ENCODE peak calls at places on chromosomes 1 and 21, in ten cellular contexts. One of them, this sample, is unnamed.

GRCh38 chr21:45505416-45506021 is 36.7 kb downstream of the SLC19A1 start:
- DNase-seq in CMK: no peak
- DNase-seq in H54: no peak
- DNase-seq in stimulated activated CD8-positive, alpha-beta memory T cell treated with anti-CD3 and anti-CD28 coated beads, Interleukin-2, amount 100 ng/mL, for 1 hour: no peak
- DNase-seq in amniotic stem cell: no peak
- DNase-seq in endothelial cell: no peak
- DNase-seq in midbrain: no peak
- DNase-seq in nephron progenitor cell: no peak
- DNase-seq in hippocampal formation: no peak
- DNase-seq in NCI-H1105: peak; percentile 22
- DNase-seq in this sample: peak; percentile 57

GRCh38 chr1:85475055-85475454 is 10.1 kb upstream of the DDAH1 start:
- DNase-seq in CMK: no peak
- DNase-seq in H54: no peak
- DNase-seq in stimulated activated CD8-positive, alpha-beta memory T cell treated with anti-CD3 and anti-CD28 coated beads, Interleukin-2, amount 100 ng/mL, for 1 hour: no peak
- DNase-seq in amniotic stem cell: no peak
- DNase-seq in endothelial cell: no peak
- DNase-seq in midbrain: no peak
- DNase-seq in nephron progenitor cell: no peak
- DNase-seq in hippocampal formation: no peak
- DNase-seq in NCI-H1105: no peak
- DNase-seq in this sample: no peak

GRCh38 chr1:32494196-32494595 is 29.3 kb downstream of the ZBTB8B start:
- DNase-seq in CMK: no peak
- DNase-seq in H54: no peak
- DNase-seq in stimulated activated CD8-positive, alpha-beta memory T cell treated with anti-CD3 and anti-CD28 coated beads, Interleukin-2, amount 100 ng/mL, for 1 hour: no peak
- DNase-seq in amniotic stem cell: no peak
- DNase-seq in endothelial cell: no peak
- DNase-seq in midbrain: no peak
- DNase-seq in nephron progenitor cell: no peak
- DNase-seq in hippocampal formation: no peak
- DNase-seq in NCI-H1105: no peak
- DNase-seq in this sample: no peak

GRCh38 chr1:36253463-36253862 is 29.2 kb downstream of the THRAP3 start:
- DNase-seq in CMK: no peak
- DNase-seq in H54: no peak
- DNase-seq in stimulated activated CD8-positive, alpha-beta memory T cell treated with anti-CD3 and anti-CD28 coated beads, Interleukin-2, amount 100 ng/mL, for 1 hour: no peak
- DNase-seq in amniotic stem cell: no peak
- DNase-seq in endothelial cell: no peak
- DNase-seq in midbrain: no peak
- DNase-seq in nephron progenitor cell: no peak
- DNase-seq in hippocampal formation: no peak
- DNase-seq in NCI-H1105: no peak
- DNase-seq in this sample: no peak

GRCh38 chr1:162397943-162398560 is 13.9 kb downstream of the SH2D1B start:
- DNase-seq in CMK: no peak
- DNase-seq in H54: no peak
- DNase-seq in stimulated activated CD8-positive, alpha-beta memory T cell treated with anti-CD3 and anti-CD28 coated beads, Interleukin-2, amount 100 ng/mL, for 1 hour: no peak
- DNase-seq in amniotic stem cell: no peak
- DNase-seq in endothelial cell: no peak
- DNase-seq in midbrain: no peak
- DNase-seq in nephron progenitor cell: no peak
- DNase-seq in hippocampal formation: no peak
- DNase-seq in NCI-H1105: no peak
- DNase-seq in this sample: no peak

GRCh38 chr1:143720087-143721023 is 251.4 kb downstream of the FAM72C start:
- DNase-seq in CMK: no peak
- DNase-seq in H54: peak; percentile 19
- DNase-seq in stimulated activated CD8-positive, alpha-beta memory T cell treated with anti-CD3 and anti-CD28 coated beads, Interleukin-2, amount 100 ng/mL, for 1 hour: no peak
- DNase-seq in amniotic stem cell: no peak
- DNase-seq in endothelial cell: peak; percentile 24
- DNase-seq in midbrain: no peak
- DNase-seq in nephron progenitor cell: no peak
- DNase-seq in hippocampal formation: no peak
- DNase-seq in NCI-H1105: no peak
- DNase-seq in this sample: no peak

GRCh38 chr1:172938676-172939075 is 112.1 kb downstream of the TNFSF18 start:
- DNase-seq in CMK: no peak
- DNase-seq in H54: no peak
- DNase-seq in stimulated activated CD8-positive, alpha-beta memory T cell treated with anti-CD3 and anti-CD28 coated beads, Interleukin-2, amount 100 ng/mL, for 1 hour: no peak
- DNase-seq in amniotic stem cell: no peak
- DNase-seq in endothelial cell: no peak
- DNase-seq in midbrain: no peak
- DNase-seq in nephron progenitor cell: no peak
- DNase-seq in hippocampal formation: no peak
- DNase-seq in NCI-H1105: no peak
- DNase-seq in this sample: no peak

GRCh38 chr1:229886636-229887035 is 180.4 kb upstream of the GALNT2 start:
- DNase-seq in CMK: no peak
- DNase-seq in H54: no peak
- DNase-seq in stimulated activated CD8-positive, alpha-beta memory T cell treated with anti-CD3 and anti-CD28 coated beads, Interleukin-2, amount 100 ng/mL, for 1 hour: no peak
- DNase-seq in amniotic stem cell: no peak
- DNase-seq in endothelial cell: no peak
- DNase-seq in midbrain: no peak
- DNase-seq in nephron progenitor cell: no peak
- DNase-seq in hippocampal formation: no peak
- DNase-seq in NCI-H1105: no peak
- DNase-seq in this sample: no peak

GRCh38 chr21:44461438-44462089 is 6.3 kb downstream of the LRRC3 start:
- DNase-seq in CMK: no peak
- DNase-seq in H54: no peak
- DNase-seq in stimulated activated CD8-positive, alpha-beta memory T cell treated with anti-CD3 and anti-CD28 coated beads, Interleukin-2, amount 100 ng/mL, for 1 hour: no peak
- DNase-seq in amniotic stem cell: no peak
- DNase-seq in endothelial cell: peak; percentile 29
- DNase-seq in midbrain: no peak
- DNase-seq in nephron progenitor cell: no peak
- DNase-seq in hippocampal formation: no peak
- DNase-seq in NCI-H1105: no peak
- DNase-seq in this sample: no peak

GRCh38 chr1:15799004-15799867 is 8.2 kb downstream of the UQCRHL start:
- DNase-seq in CMK: no peak
- DNase-seq in H54: peak; percentile 62
- DNase-seq in stimulated activated CD8-positive, alpha-beta memory T cell treated with anti-CD3 and anti-CD28 coated beads, Interleukin-2, amount 100 ng/mL, for 1 hour: no peak
- DNase-seq in amniotic stem cell: peak; percentile 88
- DNase-seq in endothelial cell: no peak
- DNase-seq in midbrain: peak; percentile 28
- DNase-seq in nephron progenitor cell: no peak
- DNase-seq in hippocampal formation: no peak
- DNase-seq in NCI-H1105: no peak
- DNase-seq in this sample: peak; percentile 73

GRCh38 chr1:30354410-30354809 is 369.0 kb downstream of the MATN1 start:
- DNase-seq in CMK: no peak
- DNase-seq in H54: no peak
- DNase-seq in stimulated activated CD8-positive, alpha-beta memory T cell treated with anti-CD3 and anti-CD28 coated beads, Interleukin-2, amount 100 ng/mL, for 1 hour: no peak
- DNase-seq in amniotic stem cell: no peak
- DNase-seq in endothelial cell: no peak
- DNase-seq in midbrain: no peak
- DNase-seq in nephron progenitor cell: no peak
- DNase-seq in hippocampal formation: no peak
- DNase-seq in NCI-H1105: no peak
- DNase-seq in this sample: no peak

GRCh38 chr1:16212251-16212961 is at the start of gene ARHGEF19:
- DNase-seq in CMK: no peak
- DNase-seq in H54: no peak
- DNase-seq in stimulated activated CD8-positive, alpha-beta memory T cell treated with anti-CD3 and anti-CD28 coated beads, Interleukin-2, amount 100 ng/mL, for 1 hour: no peak
- DNase-seq in amniotic stem cell: no peak
- DNase-seq in endothelial cell: no peak
- DNase-seq in midbrain: no peak
- DNase-seq in nephron progenitor cell: no peak
- DNase-seq in hippocampal formation: no peak
- DNase-seq in NCI-H1105: peak; percentile 94
- DNase-seq in this sample: no peak

GRCh38 chr1:82604524-82604923 is 803.8 kb downstream of the ADGRL2 start:
- DNase-seq in CMK: no peak
- DNase-seq in H54: no peak
- DNase-seq in stimulated activated CD8-positive, alpha-beta memory T cell treated with anti-CD3 and anti-CD28 coated beads, Interleukin-2, amount 100 ng/mL, for 1 hour: no peak
- DNase-seq in amniotic stem cell: no peak
- DNase-seq in endothelial cell: no peak
- DNase-seq in midbrain: no peak
- DNase-seq in nephron progenitor cell: peak; percentile 17
- DNase-seq in hippocampal formation: no peak
- DNase-seq in NCI-H1105: no peak
- DNase-seq in this sample: no peak

GRCh38 chr1:24898152-24898908 is 31.7 kb downstream of the RUNX3 start:
- DNase-seq in CMK: peak; percentile 15
- DNase-seq in H54: no peak
- DNase-seq in stimulated activated CD8-positive, alpha-beta memory T cell treated with anti-CD3 and anti-CD28 coated beads, Interleukin-2, amount 100 ng/mL, for 1 hour: no peak
- DNase-seq in amniotic stem cell: no peak
- DNase-seq in endothelial cell: peak; percentile 80
- DNase-seq in midbrain: peak; percentile 7
- DNase-seq in nephron progenitor cell: peak; percentile 77
- DNase-seq in hippocampal formation: peak; percentile 5
- DNase-seq in NCI-H1105: no peak
- DNase-seq in this sample: peak; percentile 66

GRCh38 chr1:230365723-230366307 is 60.3 kb downstream of the PGBD5 start:
- DNase-seq in CMK: no peak
- DNase-seq in H54: no peak
- DNase-seq in stimulated activated CD8-positive, alpha-beta memory T cell treated with anti-CD3 and anti-CD28 coated beads, Interleukin-2, amount 100 ng/mL, for 1 hour: no peak
- DNase-seq in amniotic stem cell: no peak
- DNase-seq in endothelial cell: no peak
- DNase-seq in midbrain: peak; percentile 54
- DNase-seq in nephron progenitor cell: no peak
- DNase-seq in hippocampal formation: no peak
- DNase-seq in NCI-H1105: no peak
- DNase-seq in this sample: no peak

GRCh38 chr1:47416319-47417128 is 439 bp downstream of the FOXE3 start:
- DNase-seq in CMK: no peak
- DNase-seq in H54: no peak
- DNase-seq in stimulated activated CD8-positive, alpha-beta memory T cell treated with anti-CD3 and anti-CD28 coated beads, Interleukin-2, amount 100 ng/mL, for 1 hour: no peak
- DNase-seq in amniotic stem cell: no peak
- DNase-seq in endothelial cell: no peak
- DNase-seq in midbrain: no peak
- DNase-seq in nephron progenitor cell: peak; percentile 56
- DNase-seq in hippocampal formation: no peak
- DNase-seq in NCI-H1105: no peak
- DNase-seq in this sample: no peak

GRCh38 chr1:23194119-23194984 is 22.9 kb downstream of the HTR1D start:
- DNase-seq in CMK: no peak
- DNase-seq in H54: peak; percentile 48
- DNase-seq in stimulated activated CD8-positive, alpha-beta memory T cell treated with anti-CD3 and anti-CD28 coated beads, Interleukin-2, amount 100 ng/mL, for 1 hour: no peak
- DNase-seq in amniotic stem cell: peak; percentile 68
- DNase-seq in endothelial cell: no peak
- DNase-seq in midbrain: no peak
- DNase-seq in nephron progenitor cell: no peak
- DNase-seq in hippocampal formation: no peak
- DNase-seq in NCI-H1105: no peak
- DNase-seq in this sample: no peak

GRCh38 chr1:55696891-55697290 is 481.7 kb upstream of the USP24 start:
- DNase-seq in CMK: no peak
- DNase-seq in H54: no peak
- DNase-seq in stimulated activated CD8-positive, alpha-beta memory T cell treated with anti-CD3 and anti-CD28 coated beads, Interleukin-2, amount 100 ng/mL, for 1 hour: no peak
- DNase-seq in amniotic stem cell: no peak
- DNase-seq in endothelial cell: no peak
- DNase-seq in midbrain: no peak
- DNase-seq in nephron progenitor cell: no peak
- DNase-seq in hippocampal formation: no peak
- DNase-seq in NCI-H1105: no peak
- DNase-seq in this sample: no peak

GRCh38 chr1:29062157-29062942 is 61.4 kb downstream of the TMEM200B start:
- DNase-seq in CMK: no peak
- DNase-seq in H54: no peak
- DNase-seq in stimulated activated CD8-positive, alpha-beta memory T cell treated with anti-CD3 and anti-CD28 coated beads, Interleukin-2, amount 100 ng/mL, for 1 hour: no peak
- DNase-seq in amniotic stem cell: no peak
- DNase-seq in endothelial cell: no peak
- DNase-seq in midbrain: no peak
- DNase-seq in nephron progenitor cell: no peak
- DNase-seq in hippocampal formation: no peak
- DNase-seq in NCI-H1105: no peak
- DNase-seq in this sample: no peak

GRCh38 chr21:18275740-18276139 is 31.1 kb downstream of the CHODL start:
- DNase-seq in CMK: no peak
- DNase-seq in H54: no peak
- DNase-seq in stimulated activated CD8-positive, alpha-beta memory T cell treated with anti-CD3 and anti-CD28 coated beads, Interleukin-2, amount 100 ng/mL, for 1 hour: no peak
- DNase-seq in amniotic stem cell: no peak
- DNase-seq in endothelial cell: no peak
- DNase-seq in midbrain: no peak
- DNase-seq in nephron progenitor cell: no peak
- DNase-seq in hippocampal formation: no peak
- DNase-seq in NCI-H1105: peak; percentile 62
- DNase-seq in this sample: no peak

GRCh38 chr1:160664573-160665051 is 17.8 kb upstream of the SLAMF1 start:
- DNase-seq in CMK: no peak
- DNase-seq in H54: no peak
- DNase-seq in stimulated activated CD8-positive, alpha-beta memory T cell treated with anti-CD3 and anti-CD28 coated beads, Interleukin-2, amount 100 ng/mL, for 1 hour: no peak
- DNase-seq in amniotic stem cell: no peak
- DNase-seq in endothelial cell: no peak
- DNase-seq in midbrain: no peak
- DNase-seq in nephron progenitor cell: no peak
- DNase-seq in hippocampal formation: no peak
- DNase-seq in NCI-H1105: no peak
- DNase-seq in this sample: no peak

GRCh38 chr1:245306628-245307410 is 152.0 kb downstream of the KIF26B start:
- DNase-seq in CMK: no peak
- DNase-seq in H54: no peak
- DNase-seq in stimulated activated CD8-positive, alpha-beta memory T cell treated with anti-CD3 and anti-CD28 coated beads, Interleukin-2, amount 100 ng/mL, for 1 hour: no peak
- DNase-seq in amniotic stem cell: no peak
- DNase-seq in endothelial cell: no peak
- DNase-seq in midbrain: no peak
- DNase-seq in nephron progenitor cell: no peak
- DNase-seq in hippocampal formation: no peak
- DNase-seq in NCI-H1105: peak; percentile 49
- DNase-seq in this sample: no peak

GRCh38 chr21:14550200-14550599 is 4.1 kb upstream of the SAMSN1 start:
- DNase-seq in CMK: peak; percentile 81
- DNase-seq in H54: no peak
- DNase-seq in stimulated activated CD8-positive, alpha-beta memory T cell treated with anti-CD3 and anti-CD28 coated beads, Interleukin-2, amount 100 ng/mL, for 1 hour: no peak
- DNase-seq in amniotic stem cell: no peak
- DNase-seq in endothelial cell: no peak
- DNase-seq in midbrain: no peak
- DNase-seq in nephron progenitor cell: no peak
- DNase-seq in hippocampal formation: no peak
- DNase-seq in NCI-H1105: no peak
- DNase-seq in this sample: no peak

GRCh38 chr1:41783189-41783639 is 135.5 kb downstream of the HIVEP3 start:
- DNase-seq in CMK: no peak
- DNase-seq in H54: peak; percentile 90
- DNase-seq in stimulated activated CD8-positive, alpha-beta memory T cell treated with anti-CD3 and anti-CD28 coated beads, Interleukin-2, amount 100 ng/mL, for 1 hour: no peak
- DNase-seq in amniotic stem cell: peak; percentile 82
- DNase-seq in endothelial cell: no peak
- DNase-seq in midbrain: peak; percentile 16
- DNase-seq in nephron progenitor cell: no peak
- DNase-seq in hippocampal formation: no peak
- DNase-seq in NCI-H1105: no peak
- DNase-seq in this sample: no peak

GRCh38 chr1:156241926-156242325 is at the start of gene BGLAP:
- DNase-seq in CMK: no peak
- DNase-seq in H54: no peak
- DNase-seq in stimulated activated CD8-positive, alpha-beta memory T cell treated with anti-CD3 and anti-CD28 coated beads, Interleukin-2, amount 100 ng/mL, for 1 hour: no peak
- DNase-seq in amniotic stem cell: no peak
- DNase-seq in endothelial cell: no peak
- DNase-seq in midbrain: no peak
- DNase-seq in nephron progenitor cell: no peak
- DNase-seq in hippocampal formation: no peak
- DNase-seq in NCI-H1105: no peak
- DNase-seq in this sample: no peak

GRCh38 chr1:203590559-203590958 is 36.1 kb upstream of the ATP2B4 start:
- DNase-seq in CMK: no peak
- DNase-seq in H54: no peak
- DNase-seq in stimulated activated CD8-positive, alpha-beta memory T cell treated with anti-CD3 and anti-CD28 coated beads, Interleukin-2, amount 100 ng/mL, for 1 hour: no peak
- DNase-seq in amniotic stem cell: no peak
- DNase-seq in endothelial cell: no peak
- DNase-seq in midbrain: no peak
- DNase-seq in nephron progenitor cell: no peak
- DNase-seq in hippocampal formation: no peak
- DNase-seq in NCI-H1105: no peak
- DNase-seq in this sample: no peak

GRCh38 chr1:180851995-180852887 is 60.5 kb upstream of the KIAA1614 start:
- DNase-seq in CMK: no peak
- DNase-seq in H54: no peak
- DNase-seq in stimulated activated CD8-positive, alpha-beta memory T cell treated with anti-CD3 and anti-CD28 coated beads, Interleukin-2, amount 100 ng/mL, for 1 hour: no peak
- DNase-seq in amniotic stem cell: no peak
- DNase-seq in endothelial cell: no peak
- DNase-seq in midbrain: no peak
- DNase-seq in nephron progenitor cell: no peak
- DNase-seq in hippocampal formation: no peak
- DNase-seq in NCI-H1105: no peak
- DNase-seq in this sample: no peak

GRCh38 chr1:198147216-198147615 is 9.6 kb upstream of the NEK7 start:
- DNase-seq in CMK: no peak
- DNase-seq in H54: no peak
- DNase-seq in stimulated activated CD8-positive, alpha-beta memory T cell treated with anti-CD3 and anti-CD28 coated beads, Interleukin-2, amount 100 ng/mL, for 1 hour: no peak
- DNase-seq in amniotic stem cell: no peak
- DNase-seq in endothelial cell: no peak
- DNase-seq in midbrain: no peak
- DNase-seq in nephron progenitor cell: no peak
- DNase-seq in hippocampal formation: no peak
- DNase-seq in NCI-H1105: no peak
- DNase-seq in this sample: no peak

This sample was measured in sciatic nerve.